ENCODE peak calls at places on chromosomes 6 and 20, in four cellular contexts. P, X, S and B are unnamed samples.

GRCh38 chr20:23331951-23332350 is 18.6 kb upstream of the NXT1 start:
- DNase-seq in X (no peak), P (no peak), S (no peak), B (no peak)

GRCh38 chr6:79864421-79864820 is 82.9 kb downstream of the ELOVL4 start:
- DNase-seq in X (no peak), S (no peak), P (peak), B (no peak)

GRCh38 chr20:33732166-33732970 is 572 bp downstream of the ZNF341 start:
- DNase-seq in S (peak), X (no peak), P (peak), B (peak)

GRCh38 chr6:28490191-28490890 is 25.3 kb downstream of the GPX6 start:
- DNase-seq in X (peak), S (no peak), P (no peak), B (no peak)

GRCh38 chr6:89050155-89050554 is 30.4 kb upstream of the PNRC1 start:
- DNase-seq in P (no peak), X (peak), S (no peak), B (peak)

GRCh38 chr6:53805016-53805415 is 10.2 kb downstream of the LRRC1 start:
- DNase-seq in P (no peak), S (no peak), X (no peak), B (no peak)

GRCh38 chr20:64102647-64103354 is 4.6 kb downstream of the NPBWR2 start:
- DNase-seq in X (no peak), S (no peak), P (no peak), B (no peak)

GRCh38 chr20:63387917-63388316 is 26.8 kb upstream of the CHRNA4 start:
- DNase-seq in P (no peak), X (no peak), S (no peak), B (no peak)

GRCh38 chr6:158706369-158706982 is 56.6 kb downstream of the SYTL3 start:
- DNase-seq in P (peak), X (peak), S (peak), B (no peak)

GRCh38 chr6:55953384-55953783 is 78.0 kb upstream of the BMP5 start:
- DNase-seq in S (no peak), P (no peak), X (peak), B (no peak)

GRCh38 chr6:40692311-40692710 is 105.1 kb upstream of the LRFN2 start:
- DNase-seq in S (no peak), P (no peak), X (no peak), B (no peak)

GRCh38 chr20:57256908-57257307 is 9.5 kb downstream of the BMP7 start:
- DNase-seq in P (no peak), X (no peak), S (no peak), B (no peak)

GRCh38 chr6:52371656-52372151 is 9.8 kb downstream of the PAQR8 start:
- DNase-seq in X (no peak), S (no peak), P (no peak), B (no peak)

GRCh38 chr20:19403549-19403948 is 191.1 kb downstream of the SLC24A3 start:
- DNase-seq in P (no peak), X (no peak), S (no peak), B (no peak)

GRCh38 chr6:112144145-112144926 is 56.9 kb downstream of the FAM229B start:
- DNase-seq in S (no peak), X (peak), P (no peak), B (no peak)

GRCh38 chr6:1940381-1940780 is 305.0 kb downstream of the GMDS start:
- DNase-seq in S (no peak), X (no peak), P (no peak), B (no peak)

GRCh38 chr6:13946506-13946905 is 21.8 kb downstream of the RNF182 start:
- DNase-seq in S (no peak), X (no peak), P (no peak), B (no peak)

GRCh38 chr20:21739682-21740081 is 34.2 kb downstream of the PAX1 start:
- DNase-seq in S (no peak), P (no peak), X (no peak), B (no peak)

GRCh38 chr6:168201383-168201782 is 118.2 kb downstream of the DACT2 start:
- DNase-seq in X (no peak), S (no peak), P (peak), B (no peak)

GRCh38 chr6:18262812-18263560 is 1.3 kb downstream of the DEK start:
- DNase-seq in P (no peak), S (no peak), X (peak), B (no peak)

GRCh38 chr6:170402318-170403040 is 95.9 kb downstream of the FAM120B start:
- DNase-seq in P (no peak), S (no peak), X (no peak), B (no peak)

GRCh38 chr20:25273046-25273445 is 25.2 kb downstream of the PYGB start:
- DNase-seq in P (peak), S (no peak), X (no peak), B (no peak)
- H3K27ac ChIP-seq in P (no peak), S (peak), X (no peak), B (peak)

GRCh38 chr6:131917763-131918649 is 33.2 kb downstream of the CCN2 start:
- DNase-seq in S (no peak), P (no peak), X (no peak), B (no peak)

GRCh38 chr6:131917318-131917717 is 33.9 kb downstream of the CCN2 start:
- DNase-seq in S (no peak), P (no peak), X (no peak), B (no peak)

GRCh38 chr6:131916847-131917246 is 34.3 kb downstream of the CCN2 start:
- DNase-seq in S (no peak), X (no peak), P (no peak), B (no peak)

GRCh38 chr6:131914234-131914633 is 36.9 kb downstream of the CCN2 start:
- DNase-seq in X (peak), S (no peak), P (no peak), B (no peak)

GRCh38 chr6:131914967-131915751 is 36.0 kb downstream of the CCN2 start:
- DNase-seq in X (peak), P (peak), S (peak), B (peak)
- TF ChIP-seq POLR2A in X (no peak), P (no peak), S (no peak), B (no peak)

GRCh38 chr20:51454250-51454865 is 88.2 kb downstream of the NFATC2 start:
- DNase-seq in P (no peak), X (no peak), S (no peak), B (no peak)

GRCh38 chr20:51458751-51459439 is 83.6 kb downstream of the NFATC2 start:
- DNase-seq in S (no peak), P (no peak), X (no peak), B (no peak)

GRCh38 chr20:51456511-51457280 is 85.8 kb downstream of the NFATC2 start:
- DNase-seq in X (peak), P (peak), S (peak), B (peak)

GRCh38 chr20:51460163-51460562 is 82.4 kb downstream of the NFATC2 start:
- DNase-seq in P (no peak), S (no peak), X (no peak), B (no peak)

DNA sequence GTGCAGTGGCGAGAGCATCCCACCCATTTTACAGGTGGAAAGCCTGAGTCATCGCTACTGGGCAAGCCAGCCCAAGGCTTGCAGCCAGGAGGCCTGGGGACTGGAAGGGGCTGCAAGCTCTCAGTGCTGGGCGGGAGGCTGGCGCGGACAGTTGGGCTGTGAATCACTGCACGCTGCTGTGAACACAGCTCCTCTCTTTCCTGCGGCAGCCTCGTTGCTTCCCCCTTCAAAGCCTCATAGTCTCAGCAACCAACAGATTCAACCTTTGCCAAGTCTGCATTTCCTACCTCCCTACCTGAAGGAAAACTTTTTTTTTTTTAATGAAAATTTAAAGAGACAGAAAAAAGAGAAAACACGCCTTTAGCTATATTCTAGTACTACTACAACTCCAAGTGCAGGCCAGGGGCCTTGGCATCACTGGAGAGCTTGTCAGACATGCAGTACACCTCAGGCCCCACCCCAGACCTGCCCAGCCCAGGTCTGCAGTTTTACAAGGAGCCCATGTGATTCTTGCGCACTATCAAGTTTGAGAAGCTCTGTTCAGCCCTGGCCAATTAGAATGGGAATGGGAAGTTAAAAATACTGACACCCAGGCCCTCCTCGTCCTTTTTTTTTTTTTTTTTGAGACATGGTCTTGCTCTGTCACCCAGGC is 85.1 kb downstream of the NFATC2 start:
- DNase-seq in X (peak), P (no peak), S (peak), B (peak)
- H3K27ac ChIP-seq in X (no peak), P (peak), S (peak), B (peak)

DNA sequence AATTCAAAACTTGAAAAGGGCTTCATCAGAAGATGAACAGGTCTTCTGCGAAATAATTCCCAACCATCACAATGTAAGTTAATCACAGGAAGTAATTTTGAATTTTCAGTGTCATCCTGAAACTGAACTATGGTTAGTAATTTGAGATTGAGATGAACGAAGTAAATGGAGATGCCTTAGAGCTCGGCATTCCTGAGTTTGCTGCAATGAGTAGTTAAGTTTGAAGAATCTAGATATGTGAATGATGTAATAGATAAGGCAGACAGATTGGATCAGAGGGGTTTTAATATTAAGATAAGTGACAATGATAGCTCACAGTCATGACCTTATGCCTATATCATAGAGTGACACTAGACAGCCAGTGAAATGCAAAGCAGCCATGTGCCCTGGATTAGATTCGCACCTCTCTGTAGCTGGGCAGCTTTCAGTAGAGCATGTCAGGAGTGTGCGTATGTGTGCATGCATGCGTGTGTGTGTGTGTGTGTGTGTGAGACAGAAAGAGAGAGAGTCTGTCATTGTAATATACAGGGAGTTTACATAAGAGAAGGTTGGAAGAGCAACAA is 232.9 kb downstream of the GMPR start:
- DNase-seq in P (no peak), S (no peak), X (peak), B (no peak)
- TF ChIP-seq POLR2A in P (no peak), S (no peak), X (no peak), B (no peak)